ENCODE peak calls at places on chromosomes 13 and 19, in nine cellular contexts. X is testis; P is CD8-positive, alpha-beta T cell; L is colonic mucosa; T is right atrium auricular region; A is psoas muscle; H is K562; O is GM23338; R is cardiac muscle cell. I is an unnamed sample.

GRCh38 chr13:40381935-40382764 is 284.3 kb downstream of the FOXO1 start:
- DNase-seq in X (no peak), P (no peak), L (no peak), T (no peak), A (peak; percentile 77), H (no peak), O (no peak), R (no peak), I (no peak)

GRCh38 chr19:10796653-10797052 is 39.4 kb downstream of the TMED1 start:
- DNase-seq in X (no peak), P (no peak), L (no peak), T (no peak), A (no peak), H (no peak), O (peak; percentile 23), R (no peak), I (no peak)

GRCh38 chr19:51181913-51182419 is 39.9 kb downstream of the SIGLEC7 start:
- DNase-seq in X (peak; percentile 93), P (no peak), L (no peak), T (no peak), A (no peak), H (no peak), O (peak; percentile 93), R (peak; percentile 5), I (no peak)

GRCh38 chr19:10230155-10230903 is 802 bp downstream of the S1PR2 start:
- DNase-seq in X (peak; percentile 56), P (peak; percentile 25), L (peak; percentile 67), T (no peak), A (peak; percentile 72), H (peak; percentile 72), O (peak; percentile 87), R (peak; percentile 75), I (no peak)

GRCh38 chr19:29375429-29376093 is 150.2 kb upstream of the VSTM2B start:
- DNase-seq in X (no peak), P (no peak), L (peak; percentile 3), T (no peak), A (no peak), H (no peak), O (no peak), R (no peak), I (no peak)

GRCh38 chr13:74206061-74206561 is 71.9 kb upstream of the KLF12 start:
- DNase-seq in X (no peak), P (no peak), L (no peak), T (no peak), A (no peak), H (no peak), O (peak; percentile 11), R (peak; percentile 72), I (no peak)

GRCh38 chr13:80251403-80251802 is 89.5 kb downstream of the SPRY2 start:
- DNase-seq in X (no peak), P (no peak), L (no peak), T (no peak), A (no peak), H (no peak), O (peak; percentile 11), R (peak; percentile 60), I (no peak)

GRCh38 chr13:37382156-37382555 is 216.4 kb downstream of the POSTN start:
- DNase-seq in X (no peak), P (no peak), L (no peak), T (no peak), A (no peak), H (no peak), O (no peak), R (no peak), I (no peak)

GRCh38 chr19:44624840-44625354 is 11.5 kb downstream of the IGSF23 start:
- DNase-seq in X (no peak), P (no peak), L (no peak), T (no peak), A (no peak), H (no peak), O (no peak), R (no peak), I (no peak)

GRCh38 chr19:18450021-18450933 is 12.3 kb upstream of the ISYNA1 start:
- DNase-seq in X (no peak), P (no peak), L (no peak), T (no peak), A (no peak), H (no peak), O (no peak), R (no peak), I (no peak)

GRCh38 chr13:27379694-27380596 is 44.5 kb upstream of the GTF3A start:
- DNase-seq in X (peak; percentile 90), P (peak; percentile 36), L (peak; percentile 91), T (no peak), A (peak; percentile 76), H (peak; percentile 57), O (peak; percentile 91), R (peak; percentile 62), I (no peak)
- TF ChIP-seq CTCF in X (peak; percentile 53), P (peak; percentile 43), L (peak; percentile 35), T (peak; percentile 24), A (peak; percentile 34), H (peak; percentile 69), O (peak; percentile 91), R (peak; percentile 67), I (peak; percentile 34)

GRCh38 chr19:1521636-1522035 is 2.2 kb upstream of the PLK5 start:
- DNase-seq in X (peak; percentile 85), P (no peak), L (no peak), T (no peak), A (no peak), H (no peak), O (no peak), R (peak; percentile 37), I (no peak)

GRCh38 chr19:1516395-1516753 is 3.6 kb upstream of the ADAMTSL5 start:
- DNase-seq in X (peak; percentile 68), P (no peak), L (no peak), T (no peak), A (no peak), H (peak; percentile 47), O (peak; percentile 40), R (no peak), I (no peak)

GRCh38 chr19:1520203-1520780 is 3.6 kb upstream of the PLK5 start:
- DNase-seq in X (no peak), P (no peak), L (no peak), T (no peak), A (no peak), H (no peak), O (no peak), R (no peak), I (no peak)

GRCh38 chr19:1514986-1515721 is 2.3 kb upstream of the ADAMTSL5 start:
- DNase-seq in X (no peak), P (no peak), L (no peak), T (no peak), A (no peak), H (no peak), O (no peak), R (no peak), I (no peak)

DNA sequence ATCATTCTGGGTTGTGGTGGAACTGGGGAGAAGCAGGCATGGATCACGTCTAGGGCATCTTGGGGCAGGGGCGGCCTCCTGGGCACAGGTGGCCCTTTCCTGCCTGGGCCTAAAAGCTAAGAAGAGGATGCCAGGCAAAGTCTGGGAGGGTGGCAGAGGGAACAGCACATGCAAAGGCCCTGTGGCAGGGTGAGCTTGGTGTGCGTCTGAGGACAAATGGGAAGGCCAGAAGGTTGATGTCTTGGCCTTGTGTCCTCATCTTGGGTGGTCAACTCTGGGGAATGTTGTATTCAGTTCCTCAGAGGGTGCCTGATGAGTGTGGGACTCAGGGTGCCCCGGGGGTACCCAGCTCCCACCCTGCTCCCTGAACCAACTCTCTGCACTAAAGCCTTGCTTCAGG is 5.4 kb upstream of the PLK5 start:
- DNase-seq in X (no peak), P (no peak), L (no peak), T (no peak), A (no peak), H (no peak), O (no peak), R (no peak), I (no peak)
- H3K4me3 ChIP-seq in X (no peak overlapping the region), P (no peak overlapping the region), L (no peak overlapping the region), T (no peak overlapping the region), A (no peak overlapping the region), H (no peak overlapping the region), O (no peak overlapping the region), R (no peak overlapping the region), I (no peak overlapping the region)

GRCh38 chr13:110244926-110245325 is 62.0 kb downstream of the COL4A1 start:
- DNase-seq in X (no peak), P (no peak), L (no peak), T (no peak), A (peak; percentile 32), H (no peak), O (no peak), R (no peak), I (no peak)
- H3K27ac ChIP-seq in X (no peak overlapping the region), P (no peak overlapping the region), L (no peak overlapping the region), T (peak overlapping the region; percentile 81), A (peak overlapping the region; percentile 7), H (no peak overlapping the region), O (no peak overlapping the region), R (peak overlapping the region; percentile 14), I (no peak overlapping the region)

DNA sequence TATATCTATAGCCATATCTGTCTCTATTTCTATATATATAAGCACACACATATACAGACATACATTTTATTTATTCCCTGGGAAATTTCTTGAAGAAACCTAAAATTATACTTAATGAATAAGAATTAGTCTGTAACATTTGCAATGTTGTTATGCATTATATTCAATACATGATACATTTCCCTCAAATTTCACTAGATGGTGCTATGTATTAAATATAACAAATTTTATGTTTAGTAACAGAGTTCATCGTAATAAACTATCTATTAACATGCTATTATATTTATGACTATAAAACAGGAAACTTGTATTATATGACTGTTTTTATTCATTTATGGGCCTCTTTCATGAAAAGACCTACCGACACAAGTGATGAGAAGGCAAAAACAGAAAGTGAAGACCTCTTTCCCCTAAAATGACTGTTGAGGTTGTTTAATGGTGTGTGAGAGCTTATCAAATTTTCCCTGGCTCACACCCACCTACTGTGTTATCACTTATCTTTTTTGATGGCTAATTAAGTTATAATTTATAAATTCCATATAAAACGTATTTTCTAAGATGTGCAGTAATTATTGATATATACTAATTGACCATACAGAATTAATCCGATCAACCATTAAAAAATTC is 881.9 kb downstream of the SLITRK6 start:
- DNase-seq in X (no peak), P (no peak), L (no peak), T (no peak), A (no peak), H (no peak), O (peak; percentile 21), R (peak; percentile 30), I (no peak)
- TF ChIP-seq CTCF in X (no peak), P (no peak), L (peak; percentile 30), T (no peak), A (peak; percentile 9), H (no peak), O (no peak), R (peak; percentile 31), I (no peak)

DNA sequence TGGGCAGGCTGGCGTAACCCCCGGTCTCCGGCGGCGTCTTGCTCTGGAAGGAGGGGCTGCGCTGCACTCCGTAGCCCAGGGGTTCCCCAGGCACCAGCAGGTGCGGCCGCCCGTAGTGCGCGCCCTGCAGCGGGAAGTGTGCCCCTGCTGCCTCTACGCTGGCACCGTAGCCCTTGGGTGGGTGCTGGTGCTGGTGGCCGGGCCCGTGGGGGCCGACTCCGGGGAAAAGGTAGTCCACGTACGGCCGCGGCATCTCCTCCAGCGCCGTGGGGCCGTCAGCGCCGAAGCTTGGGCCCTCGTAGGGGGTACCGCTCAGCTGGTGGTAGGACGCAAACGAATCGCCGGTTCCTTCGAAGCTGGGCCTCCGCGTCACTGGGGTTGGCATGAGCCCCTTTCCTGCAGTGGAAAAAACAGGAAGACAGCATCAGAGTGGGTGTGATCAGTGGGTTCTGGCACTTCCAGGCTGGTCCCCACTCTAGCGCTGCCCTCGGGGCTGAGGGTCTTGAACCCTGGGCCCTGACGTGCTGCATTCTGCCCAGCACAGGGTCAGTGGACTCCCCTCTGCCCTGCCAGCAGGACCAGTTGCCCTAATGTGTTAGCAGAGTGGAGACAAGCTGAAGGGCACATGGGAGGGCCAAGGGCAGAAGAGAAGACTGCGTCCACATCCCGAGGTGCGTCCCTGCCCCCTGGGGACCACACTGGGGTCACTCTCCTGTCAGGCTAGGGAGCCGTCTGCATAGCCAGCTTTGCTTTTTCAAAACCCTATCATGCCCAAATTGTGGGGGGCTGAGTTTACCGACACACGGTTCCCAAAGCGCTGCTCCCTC is 72.3 kb downstream of the LATS2 start:
- DNase-seq in X (no peak), P (no peak), L (no peak), T (peak; percentile 56), A (no peak), H (no peak), O (no peak), R (no peak), I (no peak)
- H3K4me3 ChIP-seq in X (peak overlapping the region; percentile 27), P (no peak overlapping the region), L (no peak overlapping the region), T (no peak overlapping the region), A (no peak overlapping the region), H (no peak overlapping the region), O (no peak overlapping the region), R (no peak overlapping the region), I (no peak overlapping the region)

I was measured in left lung.